ENCODE peak calls at places on chromosome 18, in four cellular contexts. R is H9, C is IMR-90, Z is H1. I is an unnamed sample.

GRCh38 chr18:5543854-5544389 is at the start of gene EPB41L3:
- DNase-seq in Z (no peak), R (peak; percentile 57), C (peak; percentile 20), I (peak; percentile 69)

GRCh38 chr18:59597049-59597448 is 100.2 kb downstream of the CCBE1 start:
- DNase-seq in C (no peak), Z (no peak), R (no peak), I (no peak)

GRCh38 chr18:31942301-31942998 is 478 bp downstream of the TRAPPC8 start:
- DNase-seq in R (peak; percentile 34), Z (no peak), C (peak; percentile 54), I (peak; percentile 60)

GRCh38 chr18:49961271-49961670 is 147.9 kb upstream of the ACAA2 start:
- DNase-seq in R (no peak), Z (no peak), C (no peak), I (no peak)

GRCh38 chr18:3703732-3704176 is 253.8 kb downstream of the TGIF1 start:
- DNase-seq in Z (no peak), R (peak; percentile 62), C (peak; percentile 73), I (peak; percentile 85)

GRCh38 chr18:24413148-24413547 is 13.3 kb upstream of the IMPACT start:
- DNase-seq in C (no peak), R (peak; percentile 56), Z (no peak), I (peak; percentile 65)

GRCh38 chr18:24991220-24991575 is 360.8 kb downstream of the ZNF521 start:
- DNase-seq in R (no peak), Z (no peak), C (no peak), I (no peak)

GRCh38 chr18:42617086-42617725 is 498.3 kb downstream of the RIT2 start:
- DNase-seq in C (no peak), R (no peak), Z (no peak), I (no peak)

GRCh38 chr18:59837586-59837985 is 62.2 kb upstream of the PMAIP1 start:
- DNase-seq in R (peak; percentile 70), C (peak; percentile 67), Z (peak; percentile 36), I (peak; percentile 85)

GRCh38 chr18:67425724-67426123 is 90.8 kb downstream of the DSEL start:
- DNase-seq in R (no peak), Z (no peak), C (peak; percentile 98), I (no peak)

GRCh38 chr18:9708057-9708881 is at the start of gene RAB31:
- DNase-seq in C (peak; percentile 72), R (peak; percentile 62), Z (no peak), I (peak; percentile 79)

GRCh38 chr18:74795766-74796165 is 198.1 kb downstream of the ZNF407 start:
- DNase-seq in Z (no peak), C (no peak), R (no peak), I (no peak)

GRCh38 chr18:12776821-12777471 is 74.1 kb downstream of the PSMG2 start:
- DNase-seq in Z (no peak), R (peak; percentile 63), C (no peak), I (peak; percentile 14)

GRCh38 chr18:63439334-63439733 is 17.1 kb upstream of the VPS4B start:
- DNase-seq in C (peak; percentile 70), R (peak; percentile 67), Z (peak; percentile 43), I (peak; percentile 84)

GRCh38 chr18:59231877-59232276 is 11.9 kb downstream of the GRP start:
- DNase-seq in Z (no peak), C (no peak), R (no peak), I (no peak)

GRCh38 chr18:68469049-68469625 is 245.8 kb downstream of the TMX3 start:
- DNase-seq in Z (no peak), R (no peak), C (no peak), I (no peak)

GRCh38 chr18:48356151-48356745 is 52.9 kb downstream of the ZBTB7C start:
- DNase-seq in R (peak; percentile 14), C (no peak), Z (no peak), I (no peak)

GRCh38 chr18:31791817-31792579 is 31.3 kb upstream of the SLC25A52 start:
- DNase-seq in Z (no peak), C (no peak), R (no peak), I (no peak)

GRCh38 chr18:24868760-24869237 is 408.4 kb downstream of the HRH4 start:
- DNase-seq in R (no peak), C (peak; percentile 85), Z (no peak), I (peak; percentile 47)

GRCh38 chr18:48590678-48591077 is 51.8 kb downstream of the CTIF start:
- DNase-seq in Z (no peak), R (no peak), C (peak; percentile 94), I (no peak)

GRCh38 chr18:32468147-32468845 is 2.4 kb downstream of the GAREM1 start:
- DNase-seq in C (no peak), R (no peak), Z (no peak), I (no peak)

GRCh38 chr18:42310956-42311355 is 355.9 kb downstream of the PIK3C3 start:
- DNase-seq in C (no peak), Z (no peak), R (no peak), I (peak; percentile 93)

GRCh38 chr18:51361130-51361860 is 163.8 kb upstream of the MEX3C start:
- DNase-seq in C (no peak), R (no peak), Z (no peak), I (no peak)

GRCh38 chr18:13616041-13616440 is 110.3 kb downstream of the FAM210A start:
- DNase-seq in R (no peak), Z (no peak), C (no peak), I (no peak)

GRCh38 chr18:37467002-37467401 is 98.6 kb downstream of the CELF4 start:
- DNase-seq in Z (no peak), R (no peak), C (no peak), I (no peak)
- H2BK15ac ChIP-seq in Z (no peak overlapping the region), R (no peak overlapping the region), C (no peak overlapping the region), I (no peak overlapping the region)

GRCh38 chr18:55272510-55273243 is 313.4 kb upstream of the CCDC68 start:
- DNase-seq in Z (no peak), R (no peak), C (peak; percentile 84), I (no peak)
- H3K4me2 ChIP-seq in Z (no peak overlapping the region), R (no peak overlapping the region), C (peak overlapping the region; percentile 70), I (no peak overlapping the region)

GRCh38 chr18:76931171-76931570 is 108.8 kb downstream of the ZNF236 start:
- DNase-seq in R (no peak), C (no peak), Z (no peak), I (no peak)

GRCh38 chr18:76928179-76928868 is 106.0 kb downstream of the ZNF236 start:
- DNase-seq in C (no peak), Z (no peak), R (no peak), I (no peak)

GRCh38 chr18:76935722-76936337 is 113.5 kb downstream of the ZNF236 start:
- DNase-seq in C (no peak), R (no peak), Z (no peak), I (no peak)

GRCh38 chr18:76936877-76937276 is 114.5 kb downstream of the ZNF236 start:
- DNase-seq in R (no peak), Z (no peak), C (no peak), I (no peak)

GRCh38 chr18:76932026-76932819 is 109.9 kb downstream of the ZNF236 start:
- DNase-seq in C (peak; percentile 92), Z (no peak), R (no peak), I (no peak)
- H3K56ac ChIP-seq in C (no peak overlapping the region), Z (no peak overlapping the region), R (no peak overlapping the region), I (no peak overlapping the region)

GRCh38 chr18:79554321-79554720 is 125.3 kb upstream of the CTDP1 start:
- DNase-seq in C (no peak), Z (no peak), R (no peak), I (no peak)
- H2BK15ac ChIP-seq in C (no peak overlapping the region), Z (no peak overlapping the region), R (no peak overlapping the region), I (no peak overlapping the region)

GRCh38 chr18:57980573-57981348 is 63.3 kb upstream of the NEDD4L start:
- DNase-seq in Z (no peak), C (no peak), R (no peak), I (no peak)
- H3K4me2 ChIP-seq in Z (no peak overlapping the region), C (no peak overlapping the region), R (no peak overlapping the region), I (no peak overlapping the region)

DNA sequence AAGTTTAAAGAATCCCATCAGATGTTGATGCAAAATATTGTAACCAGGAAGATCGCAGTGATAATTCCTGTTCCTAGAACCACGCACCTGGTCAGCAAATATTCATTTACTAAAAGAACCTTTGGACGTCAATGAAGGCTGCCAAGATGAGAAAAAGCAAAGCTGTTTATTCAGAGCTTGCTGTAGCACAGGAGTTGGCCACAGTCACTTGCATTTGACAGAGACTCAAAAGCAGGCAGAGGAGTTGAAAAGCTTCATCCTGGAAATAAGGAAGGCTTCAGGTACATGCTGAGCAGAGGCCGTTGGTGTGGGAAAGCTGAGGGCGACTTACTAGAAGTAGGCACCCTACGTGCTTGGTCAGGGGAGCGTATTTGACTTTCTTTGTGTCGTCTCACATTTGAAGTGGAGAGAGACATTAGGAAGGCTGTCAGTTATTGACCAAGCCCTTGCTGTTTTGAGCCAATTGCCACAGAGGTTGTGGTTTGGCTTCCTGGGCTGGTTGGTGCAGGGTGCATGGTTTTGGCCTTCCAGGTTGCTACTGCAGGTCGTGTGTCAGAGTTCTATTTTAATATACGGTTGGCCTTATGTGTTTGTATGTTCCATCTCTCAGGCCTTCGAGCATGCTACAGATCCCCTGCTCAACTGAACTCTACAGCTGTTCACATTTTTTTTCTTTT is 289.6 kb downstream of the METTL4 start:
- DNase-seq in Z (no peak), R (no peak), C (no peak), I (no peak)
- H3K56ac ChIP-seq in Z (no peak overlapping the region), R (no peak overlapping the region), C (no peak overlapping the region), I (no peak overlapping the region)

DNA sequence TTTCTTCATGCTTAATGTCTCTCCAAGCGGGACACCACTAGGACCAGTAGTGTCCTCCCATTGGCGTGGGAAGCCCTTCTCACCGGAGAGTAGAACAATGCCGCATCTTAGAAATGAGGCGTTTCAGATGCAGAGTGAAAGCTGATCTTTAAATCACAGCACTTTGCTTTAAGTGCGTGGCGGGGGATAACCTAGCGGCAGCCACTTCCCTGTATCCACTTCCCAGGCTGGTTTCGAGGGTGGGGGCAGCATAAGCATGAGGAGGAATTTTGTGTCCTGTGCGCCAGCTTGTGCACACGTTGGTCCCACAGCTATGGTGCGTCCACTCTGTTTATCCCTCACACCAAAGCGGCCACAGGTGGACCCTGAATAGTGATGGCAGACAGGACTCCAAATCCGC is 63.1 kb downstream of the MBP start:
- DNase-seq in C (no peak), R (no peak), Z (no peak), I (no peak)
- H2BK15ac ChIP-seq in C (peak overlapping the region; percentile 84), R (no peak overlapping the region), Z (no peak overlapping the region), I (no peak overlapping the region)

GRCh38 chr18:61605376-61606067 is 272.3 kb downstream of the CDH20 start:
- DNase-seq in C (no peak), R (no peak), Z (no peak), I (no peak)
- H3K4me2 ChIP-seq in C (peak overlapping the region; percentile 86), R (peak overlapping the region; percentile 72), Z (peak overlapping the region; percentile 58), I (peak overlapping the region; percentile 60)

DNA sequence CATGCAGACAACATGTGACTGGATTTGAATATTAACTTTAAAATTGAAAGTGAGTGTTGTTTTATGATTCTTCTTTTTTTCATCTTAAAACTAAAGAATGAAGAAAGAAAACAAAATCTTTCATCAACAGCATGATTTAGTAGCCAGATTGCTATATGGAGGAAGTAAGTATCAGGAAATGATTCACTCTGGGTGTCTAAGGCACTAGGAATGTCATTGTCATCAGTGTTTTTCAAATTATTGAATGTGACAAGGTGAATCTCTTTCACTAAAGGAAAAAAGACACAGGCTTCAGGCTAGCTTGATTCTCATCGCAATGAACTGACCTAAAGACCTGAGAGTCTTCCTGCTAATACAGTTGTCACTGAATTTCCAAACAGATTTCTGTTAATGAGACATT is 430.1 kb downstream of the FBXO15 start:
- DNase-seq in Z (no peak), C (peak; percentile 32), R (no peak), I (peak; percentile 6)
- H3K56ac ChIP-seq in Z (no peak overlapping the region), C (no peak overlapping the region), R (no peak overlapping the region), I (no peak overlapping the region)

I was measured in mesendoderm.